ENCODE peak calls at places on chromosome 13, in four cellular contexts. E, O, K and G are unnamed samples. For H3K9me3, the result is how much of the 10 kb centered on the place peaks cover.

GRCh38 chr13:101512650-101513049 is 60.2 kb downstream of the ITGBL1 start:
- DNase-seq in E (no peak), K (no peak), O (no peak), G (no peak)

GRCh38 chr13:45047394-45048328 is 58.3 kb downstream of the GPALPP1 start:
- DNase-seq in K (peak), O (peak), E (peak), G (peak)

GRCh38 chr13:89897681-89898080 is 1449.8 kb upstream of the MIR17HG start:
- DNase-seq in O (no peak), E (no peak), K (no peak), G (peak)

GRCh38 chr13:98984983-98985382 is 7.1 kb upstream of the DOCK9 start:
- DNase-seq in O (no peak), K (no peak), E (no peak), G (no peak)

GRCh38 chr13:46962286-46962941 is 65.6 kb upstream of the HTR2A start:
- DNase-seq in O (peak), E (no peak), K (no peak), G (peak)

GRCh38 chr13:99749627-99750026 is 221.9 kb downstream of the ZIC5 start:
- DNase-seq in K (no peak), O (no peak), E (no peak), G (no peak)

GRCh38 chr13:70817571-70817970 is 709.3 kb upstream of the KLHL1 start:
- DNase-seq in E (no peak), K (no peak), O (peak), G (no peak)

GRCh38 chr13:83819156-83819555 is 63.1 kb downstream of the SLITRK1 start:
- DNase-seq in O (no peak), E (no peak), K (no peak), G (no peak)

GRCh38 chr13:85567909-85568308 is 231.3 kb downstream of the SLITRK6 start:
- DNase-seq in K (no peak), E (no peak), O (no peak), G (no peak)

GRCh38 chr13:113449693-113450347 is 3.5 kb downstream of the ADPRHL1 start:
- DNase-seq in K (peak), E (no peak), O (no peak), G (no peak)

GRCh38 chr13:21228738-21229137 is 52.3 kb downstream of the MRPL57 start:
- DNase-seq in O (no peak), K (no peak), E (no peak), G (no peak)

GRCh38 chr13:34523401-34523800 is 418.7 kb upstream of the NBEA start:
- DNase-seq in K (no peak), O (no peak), E (no peak), G (no peak)

GRCh38 chr13:33146843-33147611 is 130.8 kb downstream of the KL start:
- DNase-seq in O (no peak), E (no peak), K (peak), G (peak)

GRCh38 chr13:48038763-48039162 is 1.2 kb downstream of the NUDT15 start:
- DNase-seq in E (no peak), K (no peak), O (no peak), G (peak)

GRCh38 chr13:112725346-112726017 is 35.6 kb downstream of the ATP11A start:
- DNase-seq in O (no peak), K (no peak), E (no peak), G (peak)

GRCh38 chr13:71603255-71603654 is 263.7 kb downstream of the DACH1 start:
- DNase-seq in O (no peak), K (no peak), E (no peak), G (no peak)

GRCh38 chr13:43797869-43798268 is 11.1 kb upstream of the ENOX1 start:
- DNase-seq in E (no peak), K (no peak), O (peak), G (no peak)

GRCh38 chr13:87893186-87893585 is 222.0 kb downstream of the SLITRK5 start:
- DNase-seq in K (no peak), E (no peak), O (no peak), G (no peak)

GRCh38 chr13:106291006-106291405 is 244.5 kb downstream of the EFNB2 start:
- DNase-seq in O (peak), E (no peak), K (no peak), G (peak)

GRCh38 chr13:21871302-21871862 is 200.5 kb downstream of the FGF9 start:
- DNase-seq in E (no peak), O (no peak), K (no peak), G (no peak)

GRCh38 chr13:67775359-67775758 is 545.2 kb upstream of the PCDH9 start:
- DNase-seq in K (no peak), O (no peak), E (no peak), G (no peak)

GRCh38 chr13:21849323-21849722 is 178.4 kb downstream of the FGF9 start:
- DNase-seq in E (no peak), K (no peak), O (peak), G (peak)

GRCh38 chr13:46992383-46992952 is 95.6 kb upstream of the HTR2A start:
- DNase-seq in E (no peak), K (no peak), O (no peak), G (peak)

GRCh38 chr13:42181381-42181953 is 90.5 kb upstream of the AKAP11 start:
- DNase-seq in E (no peak), O (no peak), K (no peak), G (no peak)

GRCh38 chr13:87777395-87777794 is 106.2 kb downstream of the SLITRK5 start:
- DNase-seq in E (no peak), O (peak), K (no peak), G (no peak)

GRCh38 chr13:43185206-43185605 is 161.8 kb downstream of the DNAJC15 start:
- DNase-seq in E (no peak), O (no peak), K (no peak), G (no peak)

GRCh38 chr13:77865588-77865987 is 53.0 kb downstream of the EDNRB start:
- DNase-seq in O (no peak), K (no peak), E (no peak), G (no peak)

GRCh38 chr13:33284916-33285315 is 639 bp downstream of the STARD13 start:
- DNase-seq in O (no peak), K (no peak), E (no peak), G (peak)

GRCh38 chr13:39034085-39034484 is 3.8 kb downstream of the PROSER1 start:
- DNase-seq in E (no peak), K (no peak), O (no peak), G (no peak)

GRCh38 chr13:49858183-49858856 is 65.8 kb upstream of the KPNA3 start:
- DNase-seq in K (no peak), O (peak), E (no peak), G (peak)
- H3K9me3 ChIP-seq in K (under half), O (under half), E (under half), G (under half)

DNA sequence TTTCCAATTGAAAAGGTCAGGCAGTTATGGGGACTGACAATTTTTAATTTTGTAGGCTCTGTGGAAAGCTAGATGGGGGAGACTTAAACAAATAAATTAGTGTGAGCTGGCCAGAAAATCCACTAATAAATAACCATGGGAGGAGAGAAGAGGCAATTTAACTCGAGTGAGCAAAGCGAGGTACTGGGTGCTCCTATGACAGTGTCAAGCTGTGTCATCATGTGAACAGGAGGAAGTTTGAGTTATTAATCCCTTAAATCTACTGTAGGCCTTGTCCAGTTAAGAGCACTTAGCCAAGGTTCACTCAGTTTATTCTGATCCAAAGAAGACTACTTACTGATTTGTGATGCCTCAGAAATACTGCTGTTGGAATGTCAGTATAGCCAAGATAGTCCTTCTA is 122.8 kb downstream of the OXGR1 start:
- DNase-seq in E (no peak), O (no peak), K (no peak), G (no peak)
- H3K9me3 ChIP-seq in E (under half), O (under half), K (under half), G (under half)

GRCh38 chr13:19185086-19185864 is 3.7 kb upstream of the TUBA3C start:
- DNase-seq in K (no peak), O (no peak), E (no peak), G (no peak)
- H3K9me3 ChIP-seq in K (under half), O (under half), E (under half), G (under half)

GRCh38 chr13:41150058-41150457 is 17.5 kb upstream of the KBTBD6 start:
- DNase-seq in K (no peak), E (no peak), O (no peak), G (peak)
- H3K9me3 ChIP-seq in K (under half), E (under half), O (under half), G (under half)

GRCh38 chr13:54241719-54242118 is 1213.1 kb downstream of the OLFM4 start:
- DNase-seq in O (no peak), K (no peak), E (no peak), G (no peak)
- H3K9me3 ChIP-seq in O (under half), K (under half), E (under half), G (under half)